ENCODE peak calls at places on chromosomes 4 and X, in ten cellular contexts. One of them, this sample, is unnamed.

GRCh38 chr4:139794158-139794954 is 128.7 kb downstream of the MGST2 start:
- DNase-seq in non-pigmented ciliary epithelial cell: no peak
- DNase-seq in cardiac fibroblast: peak
- DNase-seq in spleen: no peak
- DNase-seq in stimulated activated CD4-positive, alpha-beta T cell treated with anti-CD3 and anti-CD28 coated beads, Interleukin-12 subunit alpha, Interleukin-12 subunit beta, amount 100 ng/mL, for 48 hours: no peak
- DNase-seq in LoVo: no peak
- DNase-seq in amygdala: no peak
- DNase-seq in mesothelial cell of epicardium: no peak
- DNase-seq in activated gamma-delta T cell treated with Interleukin-2 at 50 U/mL for 16 hours: no peak
- DNase-seq in ELF-1: no peak
- DNase-seq in this sample: no peak

GRCh38 chrX:68252664-68253063 is 180.6 kb downstream of the OPHN1 start:
- DNase-seq in non-pigmented ciliary epithelial cell: no peak
- DNase-seq in cardiac fibroblast: no peak
- DNase-seq in spleen: no peak
- DNase-seq in stimulated activated CD4-positive, alpha-beta T cell treated with anti-CD3 and anti-CD28 coated beads, Interleukin-12 subunit alpha, Interleukin-12 subunit beta, amount 100 ng/mL, for 48 hours: no peak
- DNase-seq in LoVo: no peak
- DNase-seq in amygdala: no peak
- DNase-seq in mesothelial cell of epicardium: no peak
- DNase-seq in activated gamma-delta T cell treated with Interleukin-2 at 50 U/mL for 16 hours: no peak
- DNase-seq in ELF-1: no peak
- DNase-seq in this sample: no peak

GRCh38 chr4:56786955-56787354 is 34.5 kb downstream of the SPINK2 start:
- DNase-seq in non-pigmented ciliary epithelial cell: peak
- DNase-seq in cardiac fibroblast: peak
- DNase-seq in spleen: no peak
- DNase-seq in stimulated activated CD4-positive, alpha-beta T cell treated with anti-CD3 and anti-CD28 coated beads, Interleukin-12 subunit alpha, Interleukin-12 subunit beta, amount 100 ng/mL, for 48 hours: no peak
- DNase-seq in LoVo: no peak
- DNase-seq in amygdala: no peak
- DNase-seq in mesothelial cell of epicardium: peak
- DNase-seq in activated gamma-delta T cell treated with Interleukin-2 at 50 U/mL for 16 hours: no peak
- DNase-seq in ELF-1: peak
- DNase-seq in this sample: peak

GRCh38 chr4:7073526-7074390 is 5.9 kb upstream of the GRPEL1 start:
- DNase-seq in non-pigmented ciliary epithelial cell: no peak
- DNase-seq in cardiac fibroblast: peak
- DNase-seq in spleen: no peak
- DNase-seq in stimulated activated CD4-positive, alpha-beta T cell treated with anti-CD3 and anti-CD28 coated beads, Interleukin-12 subunit alpha, Interleukin-12 subunit beta, amount 100 ng/mL, for 48 hours: no peak
- DNase-seq in LoVo: no peak
- DNase-seq in amygdala: no peak
- DNase-seq in mesothelial cell of epicardium: no peak
- DNase-seq in activated gamma-delta T cell treated with Interleukin-2 at 50 U/mL for 16 hours: no peak
- DNase-seq in ELF-1: peak
- DNase-seq in this sample: peak

GRCh38 chrX:121823406-121823805 is 776.0 kb downstream of the GLUD2 start:
- DNase-seq in non-pigmented ciliary epithelial cell: no peak
- DNase-seq in cardiac fibroblast: no peak
- DNase-seq in spleen: no peak
- DNase-seq in stimulated activated CD4-positive, alpha-beta T cell treated with anti-CD3 and anti-CD28 coated beads, Interleukin-12 subunit alpha, Interleukin-12 subunit beta, amount 100 ng/mL, for 48 hours: no peak
- DNase-seq in LoVo: no peak
- DNase-seq in amygdala: no peak
- DNase-seq in mesothelial cell of epicardium: no peak
- DNase-seq in activated gamma-delta T cell treated with Interleukin-2 at 50 U/mL for 16 hours: no peak
- DNase-seq in ELF-1: peak
- DNase-seq in this sample: no peak

GRCh38 chrX:1466971-1467561 is 14.4 kb upstream of the ASMTL start:
- DNase-seq in non-pigmented ciliary epithelial cell: no peak
- DNase-seq in cardiac fibroblast: no peak
- DNase-seq in spleen: peak
- DNase-seq in stimulated activated CD4-positive, alpha-beta T cell treated with anti-CD3 and anti-CD28 coated beads, Interleukin-12 subunit alpha, Interleukin-12 subunit beta, amount 100 ng/mL, for 48 hours: no peak
- DNase-seq in LoVo: no peak
- DNase-seq in amygdala: no peak
- DNase-seq in mesothelial cell of epicardium: no peak
- DNase-seq in activated gamma-delta T cell treated with Interleukin-2 at 50 U/mL for 16 hours: peak
- DNase-seq in ELF-1: no peak
- DNase-seq in this sample: no peak

GRCh38 chr4:52234539-52235174 is 183.6 kb downstream of the SPATA18 start:
- DNase-seq in non-pigmented ciliary epithelial cell: peak
- DNase-seq in cardiac fibroblast: peak
- DNase-seq in spleen: no peak
- DNase-seq in stimulated activated CD4-positive, alpha-beta T cell treated with anti-CD3 and anti-CD28 coated beads, Interleukin-12 subunit alpha, Interleukin-12 subunit beta, amount 100 ng/mL, for 48 hours: no peak
- DNase-seq in LoVo: peak
- DNase-seq in amygdala: no peak
- DNase-seq in mesothelial cell of epicardium: no peak
- DNase-seq in activated gamma-delta T cell treated with Interleukin-2 at 50 U/mL for 16 hours: no peak
- DNase-seq in ELF-1: no peak
- DNase-seq in this sample: no peak

GRCh38 chr4:88738146-88738545 is 40.5 kb upstream of the NAP1L5 start:
- DNase-seq in non-pigmented ciliary epithelial cell: no peak
- DNase-seq in cardiac fibroblast: no peak
- DNase-seq in spleen: no peak
- DNase-seq in stimulated activated CD4-positive, alpha-beta T cell treated with anti-CD3 and anti-CD28 coated beads, Interleukin-12 subunit alpha, Interleukin-12 subunit beta, amount 100 ng/mL, for 48 hours: no peak
- DNase-seq in LoVo: no peak
- DNase-seq in amygdala: no peak
- DNase-seq in mesothelial cell of epicardium: no peak
- DNase-seq in activated gamma-delta T cell treated with Interleukin-2 at 50 U/mL for 16 hours: no peak
- DNase-seq in ELF-1: no peak
- DNase-seq in this sample: no peak

GRCh38 chrX:79270401-79270800 is 96.7 kb downstream of the ITM2A start:
- DNase-seq in non-pigmented ciliary epithelial cell: no peak
- DNase-seq in cardiac fibroblast: no peak
- DNase-seq in spleen: peak
- DNase-seq in stimulated activated CD4-positive, alpha-beta T cell treated with anti-CD3 and anti-CD28 coated beads, Interleukin-12 subunit alpha, Interleukin-12 subunit beta, amount 100 ng/mL, for 48 hours: peak
- DNase-seq in LoVo: no peak
- DNase-seq in amygdala: peak
- DNase-seq in mesothelial cell of epicardium: no peak
- DNase-seq in activated gamma-delta T cell treated with Interleukin-2 at 50 U/mL for 16 hours: peak
- DNase-seq in ELF-1: peak
- DNase-seq in this sample: no peak

GRCh38 chr4:126986828-126987227 is 645.9 kb upstream of the INTU start:
- DNase-seq in non-pigmented ciliary epithelial cell: peak
- DNase-seq in cardiac fibroblast: peak
- DNase-seq in spleen: no peak
- DNase-seq in stimulated activated CD4-positive, alpha-beta T cell treated with anti-CD3 and anti-CD28 coated beads, Interleukin-12 subunit alpha, Interleukin-12 subunit beta, amount 100 ng/mL, for 48 hours: no peak
- DNase-seq in LoVo: no peak
- DNase-seq in amygdala: no peak
- DNase-seq in mesothelial cell of epicardium: no peak
- DNase-seq in activated gamma-delta T cell treated with Interleukin-2 at 50 U/mL for 16 hours: no peak
- DNase-seq in ELF-1: no peak
- DNase-seq in this sample: no peak

GRCh38 chr4:169033660-169034059 is 23.6 kb upstream of the CBR4 start:
- DNase-seq in non-pigmented ciliary epithelial cell: no peak
- DNase-seq in cardiac fibroblast: peak
- DNase-seq in spleen: no peak
- DNase-seq in stimulated activated CD4-positive, alpha-beta T cell treated with anti-CD3 and anti-CD28 coated beads, Interleukin-12 subunit alpha, Interleukin-12 subunit beta, amount 100 ng/mL, for 48 hours: no peak
- DNase-seq in LoVo: peak
- DNase-seq in amygdala: no peak
- DNase-seq in mesothelial cell of epicardium: no peak
- DNase-seq in activated gamma-delta T cell treated with Interleukin-2 at 50 U/mL for 16 hours: no peak
- DNase-seq in ELF-1: no peak
- DNase-seq in this sample: no peak

This sample was measured in dorsolateral prefrontal cortex.